ENCODE peak calls at places on chromosome 1, in six cellular contexts. B, G, T, M, H and D are unnamed samples.

GRCh38 chr1:117398957-117399356 is 31.7 kb downstream of the MAN1A2 start:
- DNase-seq in T (no peak), H (no peak), M (no peak), B (no peak), G (no peak), D (no peak)

GRCh38 chr1:66375125-66375524 is 158.8 kb upstream of the SGIP1 start:
- DNase-seq in M (no peak), B (no peak), T (no peak), G (no peak), H (no peak), D (no peak)

GRCh38 chr1:53396563-53397268 is 62.5 kb upstream of the DMRTB1 start:
- DNase-seq in G (no peak), T (no peak), M (no peak), B (no peak), H (no peak), D (no peak)

GRCh38 chr1:53377438-53377841 is 49.6 kb upstream of the LRP8 start:
- DNase-seq in M (peak; percentile 28), B (no peak), H (no peak), T (peak; percentile 26), G (no peak), D (no peak)

GRCh38 chr1:66405046-66405445 is 128.9 kb upstream of the SGIP1 start:
- DNase-seq in G (no peak), H (no peak), T (no peak), B (no peak), M (no peak), D (no peak)

GRCh38 chr1:25347556-25347955 is 9.4 kb downstream of the TMEM50A start:
- DNase-seq in H (no peak), M (no peak), G (no peak), B (no peak), T (no peak), D (no peak)

GRCh38 chr1:190478193-190479007 is 736 bp upstream of the BRINP3 start:
- DNase-seq in T (no peak), M (no peak), H (peak; percentile 36), B (no peak), G (no peak), D (no peak)

GRCh38 chr1:224710196-224710595 is 94.1 kb downstream of the CNIH3 start:
- DNase-seq in G (no peak), H (no peak), B (no peak), M (no peak), T (no peak), D (no peak)

GRCh38 chr1:3320246-3321152 is 134.0 kb upstream of the ARHGEF16 start:
- DNase-seq in M (peak; percentile 59), T (no peak), G (no peak), B (no peak), H (peak; percentile 29), D (no peak)

GRCh38 chr1:100322436-100323211 is 29.7 kb upstream of the CDC14A start:
- DNase-seq in B (no peak), T (no peak), G (no peak), H (no peak), M (no peak), D (no peak)

GRCh38 chr1:231240531-231240882 is 505 bp upstream of the GNPAT start:
- DNase-seq in T (no peak), G (no peak), M (no peak), H (no peak), B (no peak), D (no peak)

GRCh38 chr1:199954701-199955100 is 72.8 kb upstream of the NR5A2 start:
- DNase-seq in T (no peak), B (no peak), G (no peak), H (no peak), M (no peak), D (no peak)

GRCh38 chr1:46020005-46020404 is 112.4 kb downstream of the PIK3R3 start:
- DNase-seq in B (no peak), M (no peak), H (no peak), T (no peak), G (no peak), D (no peak)

GRCh38 chr1:168217664-168218063 is 8.1 kb upstream of the SFT2D2 start:
- DNase-seq in T (no peak), B (no peak), H (no peak), M (no peak), G (no peak), D (no peak)

GRCh38 chr1:207097871-207098324 is 6.1 kb upstream of the C4BPA start:
- DNase-seq in T (no peak), G (no peak), H (no peak), B (no peak), M (no peak), D (no peak)

GRCh38 chr1:1305300-1306069 is 2.2 kb downstream of the ACAP3 start:
- DNase-seq in G (no peak), H (peak; percentile 90), T (peak; percentile 84), B (peak; percentile 82), M (peak; percentile 66), D (no peak)

GRCh38 chr1:98468111-98468717 is 193.3 kb upstream of the SNX7 start:
- DNase-seq in B (no peak), M (no peak), G (no peak), T (no peak), H (no peak), D (no peak)

GRCh38 chr1:78069784-78070183 is 24.0 kb downstream of the GIPC2 start:
- DNase-seq in H (no peak), T (no peak), G (no peak), M (no peak), B (no peak), D (no peak)

GRCh38 chr1:2589331-2590232 is 3.0 kb downstream of the PRXL2B start:
- DNase-seq in M (peak; percentile 45), B (no peak), G (no peak), T (peak; percentile 46), H (no peak), D (no peak)

GRCh38 chr1:197268012-197268411 is at the start of gene CRB1:
- DNase-seq in T (no peak), B (no peak), H (no peak), G (no peak), M (no peak), D (no peak)

GRCh38 chr1:25523512-25523911 is 19.9 kb upstream of the LDLRAP1 start:
- DNase-seq in G (no peak), H (no peak), M (no peak), B (no peak), T (no peak), D (no peak)

GRCh38 chr1:208449951-208450350 is 205.8 kb upstream of the PLXNA2 start:
- DNase-seq in B (no peak), H (no peak), M (no peak), T (no peak), G (no peak), D (no peak)

GRCh38 chr1:32005522-32005921 is 8.1 kb upstream of the KHDRBS1 start:
- DNase-seq in B (no peak), H (no peak), M (no peak), G (no peak), T (no peak), D (no peak)

GRCh38 chr1:234731371-234732085 is 121.5 kb upstream of the IRF2BP2 start:
- DNase-seq in M (no peak), B (no peak), H (no peak), G (no peak), T (no peak), D (no peak)

GRCh38 chr1:65719391-65719790 is 73.3 kb upstream of the PDE4B start:
- DNase-seq in T (no peak), H (no peak), B (no peak), G (no peak), M (no peak), D (no peak)

GRCh38 chr1:25161981-25162380 is 70.3 kb downstream of the SYF2 start:
- DNase-seq in B (no peak), H (no peak), M (no peak), G (no peak), T (no peak), D (no peak)

GRCh38 chr1:228508253-228508652 is 21.1 kb downstream of the RNF187 start:
- DNase-seq in H (no peak), G (no peak), T (no peak), M (no peak), B (peak; percentile 46), D (no peak)

GRCh38 chr1:70914224-70914623 is 133.4 kb downstream of the PTGER3 start:
- DNase-seq in H (no peak), B (no peak), T (no peak), M (no peak), G (no peak), D (no peak)

GRCh38 chr1:110053557-110054428 is 16.7 kb downstream of the ALX3 start:
- DNase-seq in H (peak; percentile 89), T (peak; percentile 83), M (peak; percentile 75), G (no peak), B (peak; percentile 70), D (no peak)

GRCh38 chr1:108537976-108538375 is 21.9 kb upstream of the EEIG2 start:
- DNase-seq in T (no peak), G (no peak), H (no peak), M (no peak), B (no peak), D (no peak)

GRCh38 chr1:61808968-61809367 is 66.7 kb downstream of the PATJ start:
- DNase-seq in G (no peak), B (no peak), H (no peak), M (no peak), T (no peak), D (no peak)

GRCh38 chr1:74363220-74363619 is 128.0 kb downstream of the TNNI3K start:
- DNase-seq in B (no peak), M (no peak), H (peak; percentile 49), G (no peak), T (no peak), D (no peak)

GRCh38 chr1:217847643-217848042 is 216.5 kb downstream of the SPATA17 start:
- DNase-seq in M (no peak), H (no peak), T (no peak), G (no peak), B (no peak), D (no peak)

GRCh38 chr1:21763694-21764419 is 19.1 kb downstream of the USP48 start:
- DNase-seq in B (no peak), H (no peak), T (no peak), M (no peak), G (no peak), D (no peak)
- H3K27ac ChIP-seq in B (peak overlapping the region; percentile 68), H (peak overlapping the region; percentile 74), T (peak overlapping the region; percentile 67), M (no peak overlapping the region), G (peak overlapping the region; percentile 62), D (peak overlapping the region; percentile 45)

GRCh38 chr1:5755552-5756125 is 236.6 kb downstream of the NPHP4 start:
- DNase-seq in H (no peak), M (peak; percentile 29), T (no peak), B (no peak), G (no peak), D (no peak)
- H3K27me3 ChIP-seq in H (no peaks in the 10 kb centered on the region), M (peaks cover 6% of the 10 kb centered on the region), T (no peaks in the 10 kb centered on the region), B (no peaks in the 10 kb centered on the region), G (no peaks in the 10 kb centered on the region), D (no peaks in the 10 kb centered on the region)

GRCh38 chr1:188665477-188665876 is 1812.2 kb downstream of the BRINP3 start:
- DNase-seq in G (no peak), H (no peak), M (no peak), T (no peak), B (no peak), D (no peak)
- H3K27ac ChIP-seq in G (no peak overlapping the region), H (no peak overlapping the region), M (no peak overlapping the region), T (no peak overlapping the region), B (no peak overlapping the region), D (no peak overlapping the region)

DNA sequence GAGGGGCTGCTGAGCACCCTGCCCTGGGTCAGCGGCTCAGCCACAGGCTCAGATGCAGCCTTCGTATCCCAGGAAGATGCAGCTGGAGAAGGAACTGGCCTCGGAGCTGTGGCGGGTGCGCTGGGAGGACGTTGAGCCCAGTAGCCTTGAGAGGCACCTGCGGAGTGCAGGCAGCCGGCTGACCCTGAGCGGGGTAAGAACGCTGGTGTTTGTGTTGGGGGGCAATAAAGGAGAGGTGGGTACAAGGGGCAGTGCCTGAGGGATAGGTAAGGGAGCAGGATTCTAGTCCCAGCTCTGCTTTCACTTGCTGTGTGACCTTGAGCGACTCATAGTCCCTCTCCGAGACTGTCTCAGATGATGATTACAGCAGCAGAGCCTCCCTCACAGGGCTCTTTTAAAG is 6.4 kb downstream of the NPR1 start:
- DNase-seq in T (no peak), H (no peak), B (no peak), M (peak; percentile 39), G (no peak), D (no peak)
- H3K27me3 ChIP-seq in T (no peaks in the 10 kb centered on the region), H (no peaks in the 10 kb centered on the region), B (no peaks in the 10 kb centered on the region), M (no peaks in the 10 kb centered on the region), G (no peaks in the 10 kb centered on the region), D (no peaks in the 10 kb centered on the region)